ENCODE peak calls at places on chromosomes 1 and 21, in ten cellular contexts. J is left cardiac atrium; F is NCI-H1436; M is ELR; W is B cell; A is cardiac fibroblast; P is iPS DF 6.9; U is effector memory CD8-positive, alpha-beta T cell; X is HuH-7.5; Z is stimulated activated CD4-positive, alpha-beta T cell treated with anti-CD3 and anti-CD28 coated beads, Interleukin-4, amount 100 ng/mL, for 1 hour. H is an unnamed sample.

GRCh38 chr1:44775930-44776748 is 799 bp downstream of the RPS8 start:
- DNase-seq in W (no peak), X (no peak), P (no peak), F (no peak), Z (peak), U (peak), M (peak), J (peak), A (no peak), H (no peak)

GRCh38 chr1:19484338-19484792 is 974 bp downstream of the CAPZB start:
- DNase-seq in U (no peak), W (no peak), M (peak), X (no peak), A (no peak), P (no peak), F (no peak), J (no peak), Z (peak), H (no peak)

GRCh38 chr1:161115132-161115711 is 2.6 kb downstream of the PFDN2 start:
- DNase-seq in M (peak), A (peak), Z (no peak), F (no peak), U (no peak), X (no peak), W (no peak), J (no peak), P (no peak), H (no peak)

GRCh38 chr1:152479792-152480595 is 30.6 kb upstream of the LCE5A start:
- DNase-seq in U (peak), P (peak), J (peak), W (peak), A (peak), M (peak), F (no peak), X (peak), Z (peak), H (peak)

GRCh38 chr1:12554521-12555305 is 63.3 kb downstream of the DHRS3 start:
- DNase-seq in W (no peak), A (no peak), U (no peak), M (no peak), J (no peak), P (no peak), X (no peak), F (no peak), Z (no peak), H (no peak)

GRCh38 chr1:18157968-18158367 is 50.4 kb downstream of the IGSF21 start:
- DNase-seq in X (no peak), P (no peak), J (no peak), F (no peak), A (no peak), Z (no peak), W (no peak), M (no peak), U (no peak), H (no peak)

GRCh38 chr1:11518016-11518670 is 39.2 kb downstream of the DISP3 start:
- DNase-seq in W (no peak), F (no peak), P (no peak), X (no peak), U (no peak), M (no peak), A (no peak), J (no peak), Z (no peak), H (no peak)

GRCh38 chr1:167502719-167503452 is 15.4 kb downstream of the CD247 start:
- DNase-seq in M (no peak), W (no peak), X (no peak), U (no peak), Z (no peak), F (no peak), P (no peak), J (no peak), A (no peak), H (no peak)

GRCh38 chr21:23968722-23969647 is 1638.3 kb downstream of the MRPL39 start:
- DNase-seq in U (peak), J (no peak), W (peak), Z (peak), F (peak), M (peak), X (no peak), P (no peak), A (peak), H (no peak)

GRCh38 chr1:8004113-8004802 is 21.9 kb downstream of the ERRFI1 start:
- DNase-seq in P (no peak), W (no peak), X (no peak), Z (no peak), M (peak), A (peak), F (no peak), J (no peak), U (no peak), H (no peak)

GRCh38 chr1:26145041-26145959 is 13.6 kb upstream of the FAM110D start:
- DNase-seq in P (peak), J (peak), X (peak), U (peak), A (peak), W (peak), Z (peak), F (peak), M (peak), H (peak)

GRCh38 chr21:33732038-33732437 is 89.7 kb downstream of the ITSN1 start:
- DNase-seq in U (no peak), Z (no peak), J (no peak), W (no peak), F (no peak), X (no peak), M (no peak), A (no peak), P (no peak), H (no peak)

GRCh38 chr1:39779821-39780220 is 8.7 kb upstream of the OXCT2 start:
- DNase-seq in U (no peak), J (no peak), P (no peak), A (no peak), X (no peak), F (no peak), M (no peak), W (no peak), Z (no peak), H (no peak)

GRCh38 chr1:176541663-176542062 is 78.7 kb downstream of the PAPPA2 start:
- DNase-seq in Z (no peak), U (no peak), W (no peak), M (peak), A (no peak), X (no peak), P (no peak), J (no peak), F (no peak), H (no peak)

GRCh38 chr1:61518670-61519400 is 206.1 kb downstream of the TM2D1 start:
- DNase-seq in W (no peak), P (no peak), U (no peak), X (no peak), M (no peak), F (no peak), A (no peak), Z (no peak), J (no peak), H (no peak)

H was measured in esophagus muscularis mucosa.